ENCODE peak calls at places on chromosomes 11 and 22, in four cellular contexts. V, K, G and H are unnamed samples.
A peak's percentile ranks its signal among the peaks of the same experiment; 100 is the strongest.

GRCh38 chr22:39470462-39471335 is 13.9 kb downstream of the MGAT3 start:
- DNase-seq in V (no peak), K (no peak), G (no peak), H (no peak)

GRCh38 chr11:129280027-129280811 is 88.1 kb upstream of the ARHGAP32 start:
- DNase-seq in V (no peak), K (no peak), G (peak; percentile 43), H (no peak)

GRCh38 chr22:30856699-30857098 is 111.9 kb downstream of the MORC2 start:
- DNase-seq in V (no peak), K (no peak), G (no peak), H (peak; percentile 3)

GRCh38 chr11:100849009-100849913 is 162.2 kb downstream of the ARHGAP42 start:
- DNase-seq in V (no peak), K (no peak), G (no peak), H (no peak)

GRCh38 chr11:133171374-133171773 is 360.9 kb downstream of the OPCML start:
- DNase-seq in V (no peak), K (no peak), G (no peak), H (no peak)

GRCh38 chr11:108551653-108552462 is 41.7 kb downstream of the EXPH5 start:
- DNase-seq in V (no peak), K (no peak), G (no peak), H (no peak)

GRCh38 chr11:76803811-76804600 is 20.9 kb downstream of the TSKU start:
- DNase-seq in V (no peak), K (peak; percentile 44), G (no peak), H (no peak)

GRCh38 chr11:121057922-121058321 is 34.0 kb downstream of the TBCEL start:
- DNase-seq in V (no peak), K (no peak), G (no peak), H (no peak)

GRCh38 chr22:17569971-17570511 is 6.7 kb downstream of the SLC25A18 start:
- DNase-seq in V (no peak), K (no peak), G (peak; percentile 39), H (no peak)

GRCh38 chr11:114416441-114416928 is 16.0 kb downstream of the RBM7 start:
- DNase-seq in V (no peak), K (no peak), G (no peak), H (no peak)

GRCh38 chr11:109426442-109426841 is 4.5 kb downstream of the C11orf87 start:
- DNase-seq in V (no peak), K (no peak), G (no peak), H (peak; percentile 8)

GRCh38 chr11:93117578-93117964 is 80.2 kb downstream of the SLC36A4 start:
- DNase-seq in V (no peak), K (no peak), G (no peak), H (no peak)

GRCh38 chr11:97079244-97079643 is 689.4 kb downstream of the JRKL start:
- DNase-seq in V (no peak), K (no peak), G (no peak), H (peak; percentile 14)

GRCh38 chr22:16866167-16866566 is 41.0 kb upstream of the XKR3 start:
- DNase-seq in V (no peak), K (no peak), G (peak; percentile 45), H (no peak)

GRCh38 chr11:15568440-15568839 is 453.7 kb downstream of the INSC start:
- DNase-seq in V (no peak), K (no peak), G (no peak), H (no peak)

GRCh38 chr11:69655479-69656394 is 14.8 kb downstream of the CCND1 start:
- DNase-seq in V (no peak), K (no peak), G (no peak), H (no peak)

GRCh38 chr11:116193321-116194114 is 579.3 kb downstream of the BUD13 start:
- DNase-seq in V (no peak), K (no peak), G (no peak), H (no peak)

GRCh38 chr11:123197711-123198110 is 2.7 kb upstream of the CLMP start:
- DNase-seq in V (no peak), K (no peak), G (no peak), H (no peak)

GRCh38 chr22:39146256-39147101 is 6.0 kb downstream of the CBX7 start:
- DNase-seq in V (no peak), K (no peak), G (no peak), H (no peak)

GRCh38 chr11:83088965-83089364 is 17.3 kb upstream of the RAB30 start:
- DNase-seq in V (no peak), K (no peak), G (no peak), H (no peak)

GRCh38 chr11:9092085-9092484 is 686 bp upstream of the SCUBE2 start:
- DNase-seq in V (no peak), K (no peak), G (no peak), H (peak; percentile 25)

GRCh38 chr22:19258371-19258770 is 33.1 kb downstream of the CLTCL1 start:
- DNase-seq in V (no peak), K (no peak), G (no peak), H (no peak)

GRCh38 chr11:73838443-73839122 is 38.1 kb downstream of the COA4 start:
- DNase-seq in V (no peak), K (no peak), G (no peak), H (no peak)

GRCh38 chr11:128879817-128880216 is 11.3 kb upstream of the KCNJ5 start:
- DNase-seq in V (no peak), K (no peak), G (no peak), H (no peak)

GRCh38 chr11:125123947-125124633 is 12.7 kb upstream of the TMEM218 start:
- DNase-seq in V (peak; percentile 78), K (peak; percentile 30), G (peak; percentile 72), H (peak; percentile 32)

GRCh38 chr11:36363361-36364272 is 67.5 kb downstream of the PRR5L start:
- DNase-seq in V (peak; percentile 40), K (no peak), G (no peak), H (no peak)

GRCh38 chr11:93668171-93668570 is 6.7 kb downstream of the CEP295 start:
- DNase-seq in V (no peak), K (no peak), G (no peak), H (no peak)

GRCh38 chr22:37713761-37714160 is 16.9 kb downstream of the TRIOBP start:
- DNase-seq in V (no peak), K (no peak), G (no peak), H (no peak)

GRCh38 chr11:64128255-64129006 is 37.5 kb downstream of the MACROD1 start:
- DNase-seq in V (no peak), K (no peak), G (no peak), H (no peak)

GRCh38 chr11:27599217-27599616 is 92.6 kb upstream of the LIN7C start:
- DNase-seq in V (peak; percentile 55), K (no peak), G (no peak), H (no peak)
- TF ChIP-seq CTCF in V (peak; percentile 62), K (no peak), G (no peak), H (no peak)

GRCh38 chr11:111632798-111633197 is 30.5 kb downstream of the SIK2 start:
- DNase-seq in V (no peak), K (no peak), G (no peak), H (no peak)
- TF ChIP-seq CTCF in V (no peak), K (no peak), G (no peak), H (no peak)

DNA sequence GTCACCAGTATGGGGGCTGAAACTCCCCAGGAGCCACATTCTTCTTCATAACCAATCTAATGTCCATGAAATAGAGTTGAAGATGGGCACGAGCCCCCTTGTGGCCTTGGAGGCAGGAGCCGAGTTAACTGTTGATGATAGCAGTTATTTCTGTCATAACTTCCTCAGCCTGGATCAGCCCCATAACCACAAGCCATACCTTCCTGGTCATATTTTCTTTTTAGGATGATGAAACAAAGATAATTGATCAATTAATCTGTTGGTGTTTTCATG is 65.0 kb upstream of the TTC12 start:
- DNase-seq in V (no peak), K (no peak), G (no peak), H (no peak)
- TF ChIP-seq CTCF in V (no peak), K (no peak), G (no peak), H (no peak)

DNA sequence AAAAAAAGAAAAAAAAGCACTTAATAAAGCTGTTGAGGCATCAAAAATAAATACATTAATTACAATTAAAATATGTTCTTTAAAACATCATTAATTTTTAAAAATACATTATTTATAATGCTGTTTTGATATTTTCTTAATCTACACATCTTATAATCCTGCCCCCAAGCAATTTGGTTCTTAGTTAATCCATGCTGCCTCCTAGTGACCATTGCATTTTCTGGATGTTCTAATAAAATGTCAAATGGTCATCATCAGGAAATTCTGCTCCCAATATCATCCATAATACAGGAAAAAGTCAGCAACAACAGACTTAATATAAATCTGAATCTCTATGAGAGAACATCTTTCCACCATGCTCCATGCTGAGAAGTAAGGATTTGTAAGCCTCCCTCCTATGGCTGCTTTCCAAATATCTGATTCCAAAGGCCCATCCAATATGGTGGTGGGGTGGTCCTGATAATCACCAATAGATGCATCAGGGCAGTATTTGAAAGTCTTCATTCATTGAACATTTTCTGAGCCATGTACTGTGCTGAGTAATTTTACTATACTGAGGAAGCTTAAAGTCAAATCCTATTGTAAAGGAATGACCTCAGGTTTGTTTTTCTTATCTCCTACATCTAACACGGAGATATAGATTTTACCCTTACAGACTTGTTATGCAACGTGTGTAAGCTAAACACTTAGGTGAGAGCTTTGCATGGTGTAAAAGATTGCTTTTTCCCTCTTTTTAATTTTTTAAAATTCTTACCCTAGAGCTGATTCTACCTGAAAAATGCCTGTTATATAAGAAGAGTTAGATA is 124.7 kb upstream of the BMAL1 start:
- DNase-seq in V (no peak), K (no peak), G (no peak), H (no peak)
- TF ChIP-seq CTCF in V (peak; percentile 39), K (no peak), G (no peak), H (no peak)

GRCh38 chr11:7272373-7272772 is 20.7 kb downstream of the SYT9 start:
- DNase-seq in V (no peak), K (no peak), G (no peak), H (no peak)
- TF ChIP-seq CTCF in V (no peak), K (no peak), G (no peak), H (no peak)

DNA sequence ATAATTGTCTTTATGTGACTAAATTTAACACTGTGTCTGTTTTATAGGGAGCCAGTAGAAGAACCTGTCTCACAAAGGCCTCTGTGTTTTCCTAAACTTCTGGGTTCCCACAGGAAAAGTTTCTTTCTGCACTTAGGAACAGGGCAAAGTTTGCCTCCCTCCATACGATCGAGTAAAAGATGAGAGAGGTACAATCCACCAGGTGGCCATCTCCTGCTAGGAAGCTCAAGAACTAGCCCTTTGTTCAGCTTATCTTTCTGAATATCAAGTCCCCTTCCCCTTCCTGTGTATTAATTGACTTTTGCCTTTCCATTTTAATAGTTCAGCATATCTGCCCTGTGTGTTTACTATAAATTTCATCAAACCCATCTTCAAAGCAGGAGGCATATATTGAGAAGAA is 18.0 kb downstream of the CSNK2A3 start:
- DNase-seq in V (no peak), K (no peak), G (no peak), H (no peak)
- TF ChIP-seq CTCF in V (no peak), K (no peak), G (no peak), H (no peak)